ENCODE peak calls at places on chromosomes 13 and 19, in four cellular contexts. Y, C, B and N are unnamed samples.

GRCh38 chr13:49093376-49093775 is 117.7 kb downstream of the FNDC3A start:
- DNase-seq in Y (no peak), B (no peak), C (no peak), N (no peak)

GRCh38 chr13:46521921-46522691 is 30.9 kb upstream of the LRCH1 start:
- DNase-seq in C (no peak), B (no peak), Y (no peak), N (no peak)

GRCh38 chr19:15418112-15418587 is 638 bp downstream of the AKAP8L start:
- DNase-seq in C (peak; percentile 39), Y (no peak), B (no peak), N (no peak)

GRCh38 chr19:2983351-2984195 is 6.2 kb downstream of the TLE6 start:
- DNase-seq in Y (no peak), B (peak; percentile 79), C (peak; percentile 92), N (no peak)

GRCh38 chr13:102870677-102871415 is 25.0 kb downstream of the ERCC5 start:
- DNase-seq in B (peak; percentile 82), Y (peak; percentile 56), C (peak; percentile 80), N (no peak)

GRCh38 chr13:50366488-50367174 is 351.4 kb downstream of the KCNRG start:
- DNase-seq in Y (no peak), B (no peak), C (no peak), N (no peak)

GRCh38 chr13:29908917-29909755 is 58.7 kb upstream of the UBL3 start:
- DNase-seq in B (no peak), Y (no peak), C (no peak), N (no peak)

GRCh38 chr13:110615322-110616102 is at the start of gene NAXD:
- DNase-seq in Y (peak; percentile 95), B (peak; percentile 87), C (peak; percentile 80), N (peak; percentile 82)

GRCh38 chr19:3880471-3881271 is at the start of gene ATCAY:
- DNase-seq in C (peak; percentile 91), Y (no peak), B (peak; percentile 27), N (no peak)

GRCh38 chr13:68056816-68057710 is 826.9 kb upstream of the PCDH9 start:
- DNase-seq in C (no peak), Y (no peak), B (no peak), N (no peak)

GRCh38 chr13:99992376-99992775 is 10.8 kb downstream of the ZIC2 start:
- DNase-seq in Y (no peak), C (peak; percentile 24), B (no peak), N (no peak)
- H3K4me1 ChIP-seq in Y (peaks cover 39% of the 10 kb centered on the region), C (peaks cover 76% of the 10 kb centered on the region), B (no peaks in the 10 kb centered on the region), N (peaks cover 5% of the 10 kb centered on the region)

GRCh38 chr19:45526971-45527370 is 19.7 kb downstream of the VASP start:
- DNase-seq in C (no peak), Y (no peak), B (no peak), N (no peak)

GRCh38 chr19:45528744-45529453 is 21.6 kb downstream of the VASP start:
- DNase-seq in Y (peak; percentile 70), B (peak; percentile 60), C (peak; percentile 91), N (no peak)

GRCh38 chr19:45528149-45528743 is 21.0 kb downstream of the VASP start:
- DNase-seq in B (no peak), C (peak; percentile 73), Y (no peak), N (no peak)

GRCh38 chr19:45526143-45526542 is 18.9 kb downstream of the VASP start:
- DNase-seq in C (peak; percentile 89), B (peak; percentile 86), Y (peak; percentile 70), N (no peak)

DNA sequence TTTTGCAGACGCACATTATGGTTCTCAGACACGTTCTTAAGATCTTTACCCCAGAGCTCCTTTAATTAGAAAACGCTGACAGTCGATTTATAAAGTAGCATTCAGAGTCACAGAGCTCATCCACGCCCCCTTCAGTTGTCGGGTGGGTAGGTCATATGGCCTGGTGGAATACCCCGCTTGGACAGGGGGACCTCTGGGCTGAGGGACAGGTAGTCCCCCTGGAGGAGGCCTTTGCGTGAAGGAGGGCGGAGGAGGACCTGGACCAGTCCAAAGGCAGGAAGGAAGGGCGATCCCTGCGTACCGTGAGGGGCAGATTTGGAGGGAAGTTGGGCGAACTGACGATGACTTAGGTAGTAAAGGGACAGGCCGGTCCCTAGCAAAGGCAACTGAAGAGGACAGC is 20.5 kb downstream of the VASP start:
- DNase-seq in Y (no peak), B (no peak), C (peak; percentile 39), N (no peak)
- TF ChIP-seq CTCF in Y (no peak), B (no peak), C (peak; percentile 23), N (no peak)

GRCh38 chr19:10508707-10509106 is 5.6 kb upstream of the KEAP1 start:
- DNase-seq in B (no peak), Y (no peak), C (no peak), N (no peak)
- H3K27ac ChIP-seq in B (no peak overlapping the region), Y (no peak overlapping the region), C (no peak overlapping the region), N (no peak overlapping the region)

GRCh38 chr13:21569686-21570085 is 34.3 kb downstream of the MICU2 start:
- DNase-seq in B (no peak), Y (no peak), C (no peak), N (no peak)
- H3K4me1 ChIP-seq in B (peaks cover 8% of the 10 kb centered on the region), Y (peaks cover 11% of the 10 kb centered on the region), C (no peaks in the 10 kb centered on the region), N (no peaks in the 10 kb centered on the region)

GRCh38 chr19:11986754-11987153 is 21.9 kb downstream of the ZNF763 start:
- DNase-seq in B (no peak), Y (no peak), C (no peak), N (no peak)

GRCh38 chr19:11989112-11989456 is 24.2 kb downstream of the ZNF763 start:
- DNase-seq in B (no peak), Y (no peak), C (no peak), N (no peak)

GRCh38 chr19:11987405-11988231 is 22.8 kb downstream of the ZNF763 start:
- DNase-seq in B (peak; percentile 99), C (peak; percentile 98), Y (peak; percentile 97), N (peak; percentile 96)

GRCh38 chr19:11982526-11982925 is 17.7 kb downstream of the ZNF763 start:
- DNase-seq in B (no peak), Y (no peak), C (no peak), N (no peak)

GRCh38 chr19:11984986-11985385 is 20.1 kb downstream of the ZNF763 start:
- DNase-seq in B (peak; percentile 41), Y (no peak), C (peak; percentile 68), N (no peak)
- TF ChIP-seq CTCF in B (peak; percentile 12), Y (no peak), C (peak; percentile 56), N (no peak)

GRCh38 chr19:49580264-49581006 is at the start of gene NOSIP:
- DNase-seq in C (peak; percentile 98), B (peak; percentile 96), Y (peak; percentile 97), N (peak; percentile 79)

GRCh38 chr19:49583239-49583638 is 2.1 kb downstream of the PRRG2 start:
- DNase-seq in Y (no peak), C (no peak), B (no peak), N (no peak)

GRCh38 chr19:49579947-49580263 is 451 bp downstream of the NOSIP start:
- DNase-seq in B (no peak), C (no peak), Y (no peak), N (no peak)

GRCh38 chr19:49579193-49579592 is 1.2 kb downstream of the NOSIP start:
- DNase-seq in C (no peak), B (no peak), Y (no peak), N (no peak)

GRCh38 chr19:49581007-49581508 is at the start of gene PRRG2:
- DNase-seq in C (no peak), B (no peak), Y (peak; percentile 73), N (no peak)
- H3K27ac ChIP-seq in C (no peak within 1 kb of the TSS), B (peak within 1 kb of the TSS; percentile 66), Y (peak within 1 kb of the TSS; percentile 88), N (peak within 1 kb of the TSS; percentile 23)

GRCh38 chr19:38422405-38422804 is 3.6 kb downstream of the RASGRP4 start:
- DNase-seq in Y (no peak), C (no peak), B (no peak), N (no peak)
- H3K4me1 ChIP-seq in Y (peaks cover 11% of the 10 kb centered on the region), C (peaks cover 10% of the 10 kb centered on the region), B (no peaks in the 10 kb centered on the region), N (peaks cover 8% of the 10 kb centered on the region)

GRCh38 chr19:31461814-31462539 is 112.7 kb upstream of the TSHZ3 start:
- DNase-seq in C (no peak), Y (no peak), B (no peak), N (no peak)
- TF ChIP-seq CTCF in C (no peak), Y (no peak), B (peak; percentile 22), N (no peak)